ENCODE peak calls at places on chromosomes 16 and 17, in four cellular contexts. One of them, this sample, is unnamed. For H3K4me1, the result is how much of the 10 kb centered on the place peaks cover.

GRCh38 chr16:19014456-19014855 is 30.7 kb downstream of the TMC7 start:
- DNase-seq in tibial artery: no peak
- DNase-seq in neuronal stem cell: no peak
- DNase-seq in pancreas: no peak
- DNase-seq in this sample: no peak

GRCh38 chr16:19717319-19717718 is 708 bp downstream of the KNOP1 start:
- DNase-seq in tibial artery: no peak
- DNase-seq in pancreas: no peak
- DNase-seq in neuronal stem cell: peak
- DNase-seq in this sample: no peak

GRCh38 chr17:82782657-82783207 is 30.9 kb downstream of the TBCD start:
- DNase-seq in neuronal stem cell: no peak
- DNase-seq in pancreas: no peak
- DNase-seq in tibial artery: no peak
- DNase-seq in this sample: no peak

GRCh38 chr16:14447783-14448182 is 182.3 kb downstream of the PARN start:
- DNase-seq in tibial artery: no peak
- DNase-seq in neuronal stem cell: no peak
- DNase-seq in pancreas: no peak
- DNase-seq in this sample: no peak

GRCh38 chr16:6018848-6019489 is 921.4 kb upstream of the EEF2KMT start:
- DNase-seq in neuronal stem cell: peak
- DNase-seq in pancreas: no peak
- DNase-seq in tibial artery: no peak
- DNase-seq in this sample: no peak

GRCh38 chr16:83215417-83216001 is 588.7 kb downstream of the CDH13 start:
- DNase-seq in tibial artery: no peak
- DNase-seq in pancreas: no peak
- DNase-seq in neuronal stem cell: peak
- DNase-seq in this sample: no peak

GRCh38 chr16:3465301-3465700 is 21.8 kb downstream of the NAA60 start:
- DNase-seq in tibial artery: no peak
- DNase-seq in neuronal stem cell: no peak
- DNase-seq in pancreas: no peak
- DNase-seq in this sample: no peak

GRCh38 chr17:44928950-44929720 is 13.8 kb upstream of the GFAP start:
- DNase-seq in tibial artery: peak
- DNase-seq in neuronal stem cell: no peak
- DNase-seq in pancreas: no peak
- DNase-seq in this sample: no peak

GRCh38 chr17:57125406-57125805 is 40.4 kb downstream of the AKAP1 start:
- DNase-seq in pancreas: no peak
- DNase-seq in tibial artery: no peak
- DNase-seq in neuronal stem cell: no peak
- DNase-seq in this sample: no peak

GRCh38 chr17:27533874-27534815 is 77.9 kb downstream of the KSR1 start:
- DNase-seq in pancreas: no peak
- DNase-seq in neuronal stem cell: no peak
- DNase-seq in tibial artery: peak
- DNase-seq in this sample: peak

GRCh38 chr17:9472541-9472940 is 103.1 kb downstream of the STX8 start:
- DNase-seq in tibial artery: no peak
- DNase-seq in pancreas: no peak
- DNase-seq in neuronal stem cell: no peak
- DNase-seq in this sample: peak

GRCh38 chr17:34607917-34608316 is 28.5 kb downstream of the TMEM132E start:
- DNase-seq in neuronal stem cell: no peak
- DNase-seq in tibial artery: no peak
- DNase-seq in pancreas: no peak
- DNase-seq in this sample: no peak

GRCh38 chr17:43907425-43907981 is at the start of gene MPP2:
- DNase-seq in pancreas: peak
- DNase-seq in neuronal stem cell: peak
- DNase-seq in tibial artery: peak
- DNase-seq in this sample: peak

GRCh38 chr16:50394215-50394802 is 25.5 kb upstream of the BRD7 start:
- DNase-seq in tibial artery: no peak
- DNase-seq in pancreas: no peak
- DNase-seq in neuronal stem cell: no peak
- DNase-seq in this sample: peak

GRCh38 chr17:21288581-21289017 is 4.1 kb downstream of the MAP2K3 start:
- DNase-seq in tibial artery: no peak
- DNase-seq in pancreas: no peak
- DNase-seq in neuronal stem cell: no peak
- DNase-seq in this sample: no peak

GRCh38 chr16:11308493-11309283 is 27.6 kb upstream of the PRM1 start:
- DNase-seq in tibial artery: no peak
- DNase-seq in pancreas: no peak
- DNase-seq in neuronal stem cell: no peak
- DNase-seq in this sample: no peak

GRCh38 chr17:3965123-3965800 is 1.0 kb upstream of the ATP2A3 start:
- DNase-seq in neuronal stem cell: peak
- DNase-seq in pancreas: peak
- DNase-seq in tibial artery: peak
- DNase-seq in this sample: peak

DNA sequence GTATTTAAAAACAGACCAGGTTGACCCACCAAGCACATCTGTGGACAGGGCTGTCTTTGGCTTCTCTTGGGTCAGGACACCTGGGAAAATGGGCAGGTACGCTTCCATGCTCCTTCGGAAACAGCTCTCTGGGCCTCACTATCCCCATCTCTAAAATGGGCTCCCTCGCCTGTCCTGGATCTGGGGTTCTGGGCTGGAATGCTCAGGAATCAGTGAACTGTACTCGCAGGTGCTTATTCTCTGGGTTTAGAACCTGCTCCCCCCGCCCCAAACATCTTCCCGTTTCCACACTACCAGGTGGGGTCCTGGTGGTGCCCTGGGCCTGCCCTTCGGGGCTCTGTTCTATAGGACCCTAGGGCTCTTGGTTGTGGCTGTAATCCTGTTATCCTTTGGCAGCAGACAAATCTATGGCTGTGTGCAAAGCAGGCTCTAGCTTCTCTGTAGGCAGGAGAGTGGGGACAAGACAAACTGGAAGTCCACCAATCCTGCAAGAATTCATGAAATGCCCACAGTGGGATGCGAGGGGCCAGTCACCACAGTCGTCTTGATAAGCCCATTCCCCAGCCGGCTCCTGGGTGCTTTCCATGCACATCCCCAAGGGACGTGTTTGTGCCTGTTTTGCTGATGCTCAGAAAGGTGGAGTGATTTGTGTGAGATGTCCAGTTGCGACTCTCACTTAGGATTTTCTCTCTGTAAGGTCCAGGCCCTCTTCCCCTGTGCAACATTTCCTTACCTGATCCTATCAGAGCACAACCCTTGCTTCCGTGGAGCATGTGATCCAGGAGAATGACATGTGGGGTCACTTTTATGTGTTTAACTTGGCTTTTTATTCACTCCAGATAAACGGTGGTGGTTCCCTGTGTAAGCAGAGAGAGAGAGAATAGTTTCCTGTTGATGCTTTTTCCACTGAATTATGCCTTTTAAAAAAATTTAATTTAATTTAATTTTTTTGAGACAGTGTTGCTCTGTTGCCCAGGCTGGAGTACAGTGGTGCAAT is 37.2 kb downstream of the HAPSTR1 start:
- DNase-seq in neuronal stem cell: no peak
- DNase-seq in tibial artery: no peak
- DNase-seq in pancreas: no peak
- DNase-seq in this sample: no peak
- H3K4me1 ChIP-seq in neuronal stem cell: under half
- H3K4me1 ChIP-seq in tibial artery: under half
- H3K4me1 ChIP-seq in pancreas: under half
- H3K4me1 ChIP-seq in this sample: under half

DNA sequence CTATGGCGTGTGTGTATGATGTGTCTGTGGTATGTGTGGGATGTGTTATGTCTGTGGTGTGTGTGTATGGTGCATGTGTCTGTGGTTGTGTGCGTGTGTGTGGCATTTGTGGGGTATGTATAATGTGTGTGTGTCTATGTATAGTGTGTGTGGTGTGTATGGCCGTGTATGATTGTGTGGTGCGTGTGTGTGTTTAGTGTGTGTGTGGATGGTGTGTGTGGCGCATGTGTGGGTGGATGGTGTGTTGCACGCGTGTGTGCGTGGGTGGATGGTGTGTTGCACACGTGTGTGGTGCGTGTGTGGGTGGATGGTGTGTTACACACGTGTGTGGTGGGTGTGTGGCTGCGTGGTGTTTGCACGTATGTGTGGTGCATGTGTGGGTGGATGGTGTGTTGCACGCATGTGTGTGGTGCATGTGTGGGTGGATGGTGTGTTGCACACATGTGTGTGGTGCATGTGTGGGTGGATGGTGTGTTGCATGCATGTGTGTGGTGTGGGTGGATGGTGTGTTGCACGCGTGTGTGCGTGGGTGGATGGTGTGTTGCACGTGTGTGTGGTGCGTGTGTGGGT is 5.6 kb upstream of the SLC38A10 start:
- DNase-seq in pancreas: no peak
- DNase-seq in neuronal stem cell: no peak
- DNase-seq in tibial artery: no peak
- DNase-seq in this sample: no peak
- H3K4me1 ChIP-seq in pancreas: under half
- H3K4me1 ChIP-seq in neuronal stem cell: under half
- H3K4me1 ChIP-seq in tibial artery: under half
- H3K4me1 ChIP-seq in this sample: under half

GRCh38 chr16:66903544-66904427 is 14.9 kb downstream of the CDH16 start:
- DNase-seq in neuronal stem cell: no peak
- DNase-seq in tibial artery: no peak
- DNase-seq in pancreas: no peak
- DNase-seq in this sample: no peak

GRCh38 chr16:66904428-66904845 is 14.2 kb downstream of the CDH16 start:
- DNase-seq in tibial artery: no peak
- DNase-seq in neuronal stem cell: no peak
- DNase-seq in pancreas: no peak
- DNase-seq in this sample: no peak

GRCh38 chr16:66906916-66907836 is 11.5 kb downstream of the CDH16 start:
- DNase-seq in tibial artery: no peak
- DNase-seq in pancreas: no peak
- DNase-seq in neuronal stem cell: no peak
- DNase-seq in this sample: no peak

GRCh38 chr16:66905633-66906539 is 12.8 kb downstream of the CDH16 start:
- DNase-seq in tibial artery: no peak
- DNase-seq in neuronal stem cell: no peak
- DNase-seq in pancreas: peak
- DNase-seq in this sample: no peak

DNA sequence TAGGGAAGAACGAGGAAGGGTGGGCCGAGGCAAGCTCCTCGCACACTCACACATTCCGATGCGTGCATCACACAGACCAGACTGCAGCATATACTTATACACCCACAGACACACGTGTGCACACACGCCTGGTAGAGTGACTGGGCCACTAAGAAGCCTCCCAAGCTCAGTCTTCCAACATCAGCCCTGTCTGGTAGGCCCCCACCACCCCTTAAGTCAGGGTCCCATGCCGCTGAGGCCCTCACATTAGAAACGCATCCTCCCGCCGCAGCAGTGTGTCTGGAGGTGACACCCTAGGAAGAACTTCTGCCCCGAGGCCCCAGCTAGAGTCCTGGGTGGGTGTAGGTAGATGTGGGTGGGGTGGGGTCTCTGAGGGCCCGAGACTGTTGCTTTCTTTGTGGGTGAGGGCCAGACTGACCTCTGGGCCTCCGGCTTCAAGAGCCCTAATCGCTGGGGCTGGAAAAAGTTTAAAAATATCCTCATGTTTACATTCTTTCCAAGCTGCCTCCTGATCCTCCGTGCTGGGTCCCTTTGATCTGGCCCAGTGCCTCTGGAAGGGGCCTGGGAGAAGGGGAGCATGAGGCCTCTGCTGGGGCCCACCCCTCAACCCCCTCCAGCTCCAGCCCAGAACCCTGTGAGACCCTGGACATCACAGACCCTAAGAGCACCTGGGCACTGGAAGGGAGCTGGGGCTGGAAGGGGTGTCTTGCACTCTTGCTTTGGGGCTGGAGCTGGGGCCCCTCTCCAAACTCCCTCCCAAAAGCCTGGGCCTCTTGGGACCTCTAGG is 13.6 kb downstream of the CDH16 start:
- DNase-seq in pancreas: no peak
- DNase-seq in neuronal stem cell: no peak
- DNase-seq in tibial artery: peak
- DNase-seq in this sample: no peak
- H3K4me1 ChIP-seq in pancreas: under half
- H3K4me1 ChIP-seq in neuronal stem cell: under half
- H3K4me1 ChIP-seq in tibial artery: half or more
- H3K4me1 ChIP-seq in this sample: under half

GRCh38 chr16:57474671-57475661 is 11.3 kb downstream of the DOK4 start:
- DNase-seq in pancreas: no peak
- DNase-seq in tibial artery: no peak
- DNase-seq in neuronal stem cell: no peak
- DNase-seq in this sample: no peak

GRCh38 chr16:57472665-57473060 is 10.2 kb downstream of the POLR2C start:
- DNase-seq in pancreas: no peak
- DNase-seq in tibial artery: no peak
- DNase-seq in neuronal stem cell: no peak
- DNase-seq in this sample: no peak

GRCh38 chr16:57473176-57473840 is 10.8 kb downstream of the POLR2C start:
- DNase-seq in pancreas: no peak
- DNase-seq in tibial artery: no peak
- DNase-seq in neuronal stem cell: no peak
- DNase-seq in this sample: no peak

GRCh38 chr16:57471852-57472664 is 9.6 kb downstream of the POLR2C start:
- DNase-seq in pancreas: no peak
- DNase-seq in neuronal stem cell: no peak
- DNase-seq in tibial artery: no peak
- DNase-seq in this sample: no peak

GRCh38 chr16:57473906-57474305 is 11.4 kb downstream of the POLR2C start:
- DNase-seq in pancreas: no peak
- DNase-seq in neuronal stem cell: no peak
- DNase-seq in tibial artery: no peak
- DNase-seq in this sample: no peak
- H3K4me1 ChIP-seq in pancreas: under half
- H3K4me1 ChIP-seq in neuronal stem cell: under half
- H3K4me1 ChIP-seq in tibial artery: under half
- H3K4me1 ChIP-seq in this sample: under half

GRCh38 chr17:7289256-7290032 is 5.0 kb downstream of the YBX2 start:
- DNase-seq in pancreas: no peak
- DNase-seq in neuronal stem cell: no peak
- DNase-seq in tibial artery: no peak
- DNase-seq in this sample: no peak
- H3K4me1 ChIP-seq in pancreas: under half
- H3K4me1 ChIP-seq in neuronal stem cell: under half
- H3K4me1 ChIP-seq in tibial artery: under half
- H3K4me1 ChIP-seq in this sample: under half